ENCODE peak calls at places on chromosomes 3 and 15, in seven cellular contexts. U is cardiac muscle cell, R is neural progenitor cell, D is pancreas, S is foreskin fibroblast, C is HFFc6, V is tibial artery. Q is an unnamed sample.

GRCh38 chr3:122992628-122993570 is 34.7 kb downstream of the SEMA5B start:
- DNase-seq in U (no peak), R (peak), D (no peak), S (no peak), C (no peak), V (peak), Q (no peak)

GRCh38 chr3:142987080-142987700 is 14.2 kb upstream of the U2SURP start:
- DNase-seq in U (peak), R (peak), D (no peak), S (peak), C (peak), V (no peak), Q (no peak)

GRCh38 chr3:43695443-43695842 is 4.7 kb downstream of the ABHD5 start:
- DNase-seq in U (no peak), R (no peak), D (no peak), S (peak), C (no peak), V (no peak), Q (no peak)

GRCh38 chr3:106421928-106422327 is 553.1 kb upstream of the CBLB start:
- DNase-seq in U (no peak), R (no peak), D (no peak), S (peak), C (peak), V (no peak), Q (no peak)

GRCh38 chr3:56823421-56823926 is 21.7 kb upstream of the ARHGEF3 start:
- DNase-seq in U (peak), R (no peak), D (no peak), S (no peak), C (no peak), V (no peak), Q (no peak)

GRCh38 chr3:72633101-72633500 is 215.1 kb downstream of the SHQ1 start:
- DNase-seq in U (no peak), R (no peak), D (no peak), S (peak), C (peak), V (no peak), Q (no peak)

GRCh38 chr3:48125886-48126622 is 62.2 kb downstream of the CDC25A start:
- DNase-seq in U (no peak), R (no peak), D (no peak), S (no peak), C (no peak), V (no peak), Q (no peak)

GRCh38 chr15:64836023-64836536 is 5.6 kb upstream of the PLEKHO2 start:
- DNase-seq in U (no peak), R (no peak), D (no peak), S (no peak), C (no peak), V (no peak), Q (no peak)

GRCh38 chr3:127706785-127707351 is 34.1 kb downstream of the ABTB1 start:
- DNase-seq in U (no peak), R (no peak), D (no peak), S (no peak), C (no peak), V (peak), Q (peak)

GRCh38 chr15:31338879-31339557 is 12.4 kb downstream of the KLF13 start:
- DNase-seq in U (peak), R (no peak), D (peak), S (peak), C (peak), V (peak), Q (peak)

GRCh38 chr15:35491173-35491572 is 54.8 kb downstream of the DPH6 start:
- DNase-seq in U (no peak), R (no peak), D (no peak), S (no peak), C (no peak), V (no peak), Q (no peak)

GRCh38 chr3:49410844-49411549 is 779 bp downstream of the RHOA start:
- DNase-seq in U (peak), R (no peak), D (no peak), S (no peak), C (no peak), V (no peak), Q (no peak)

GRCh38 chr3:28850186-28850585 is 430.7 kb upstream of the RBMS3 start:
- DNase-seq in U (no peak), R (no peak), D (no peak), S (peak), C (no peak), V (no peak), Q (no peak)

GRCh38 chr15:60344987-60345386 is 52.8 kb downstream of the ANXA2 start:
- DNase-seq in U (no peak), R (no peak), D (no peak), S (peak), C (no peak), V (no peak), Q (no peak)

GRCh38 chr15:65338823-65339222 is 34.3 kb downstream of the RNU5B-1 start:
- DNase-seq in U (no peak), R (no peak), D (no peak), S (no peak), C (no peak), V (no peak), Q (peak)

GRCh38 chr3:62559831-62560445 is 186.6 kb upstream of the FEZF2 start:
- DNase-seq in U (peak), R (peak), D (no peak), S (peak), C (peak), V (no peak), Q (no peak)

GRCh38 chr15:36428102-36428845 is 151.2 kb upstream of the CDIN1 start:
- DNase-seq in U (no peak), R (no peak), D (no peak), S (peak), C (peak), V (no peak), Q (no peak)

GRCh38 chr3:128709506-128710210 is 16.3 kb upstream of the RAB7A start:
- DNase-seq in U (no peak), R (no peak), D (no peak), S (no peak), C (no peak), V (no peak), Q (peak)

GRCh38 chr15:62390793-62391543 is 225.9 kb upstream of the C2CD4B start:
- DNase-seq in U (peak), R (peak), D (peak), S (peak), C (peak), V (peak), Q (peak)

GRCh38 chr3:150074277-150074676 is 103.6 kb upstream of the PFN2 start:
- DNase-seq in U (no peak), R (no peak), D (no peak), S (no peak), C (no peak), V (no peak), Q (no peak)

GRCh38 chr15:63791236-63791635 is 42.5 kb downstream of the HERC1 start:
- DNase-seq in U (no peak), R (no peak), D (no peak), S (peak), C (peak), V (no peak), Q (no peak)

GRCh38 chr15:42138411-42138810 is 18.0 kb downstream of the PLA2G4F start:
- DNase-seq in U (no peak), R (no peak), D (no peak), S (no peak), C (no peak), V (peak), Q (no peak)

GRCh38 chr3:124217542-124217941 is 225.6 kb upstream of the ROPN1 start:
- DNase-seq in U (peak), R (peak), D (peak), S (peak), C (peak), V (no peak), Q (no peak)

GRCh38 chr3:46214751-46215352 is 6.7 kb upstream of the CCR1 start:
- DNase-seq in U (peak), R (peak), D (no peak), S (no peak), C (no peak), V (no peak), Q (no peak)

GRCh38 chr3:194961555-194961954 is 275.9 kb downstream of the FAM43A start:
- DNase-seq in U (no peak), R (no peak), D (no peak), S (no peak), C (no peak), V (no peak), Q (no peak)

GRCh38 chr3:73036694-73037368 is 24.6 kb upstream of the EBLN2 start:
- DNase-seq in U (no peak), R (no peak), D (no peak), S (peak), C (peak), V (no peak), Q (no peak)

DNA sequence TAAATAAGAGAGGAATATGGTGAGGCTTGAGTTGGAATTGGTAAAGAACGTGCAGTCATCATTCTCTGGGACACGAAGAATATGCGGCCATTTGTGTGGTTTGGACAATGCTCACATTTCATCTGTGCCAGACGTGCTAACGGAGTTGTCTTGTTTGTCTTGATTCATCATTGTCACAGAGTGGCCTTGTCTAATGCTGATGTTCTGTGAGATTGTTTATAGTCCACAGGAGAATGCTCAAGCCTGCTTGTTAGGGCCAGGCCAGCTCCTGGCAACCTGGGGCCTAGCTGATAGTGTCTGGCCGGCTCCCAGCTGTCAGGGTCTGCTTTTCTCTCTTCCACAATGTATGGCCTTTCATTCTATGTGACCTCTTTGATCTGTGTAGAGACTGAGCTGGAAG is 384.7 kb downstream of the EDEM1 start:
- DNase-seq in U (no peak), R (no peak), D (no peak), S (no peak), C (no peak), V (no peak), Q (no peak)
- TF ChIP-seq CTCF in U (no peak), R (no peak), D (no peak), S (no peak), C (no peak), V (no peak), Q (no peak)

DNA sequence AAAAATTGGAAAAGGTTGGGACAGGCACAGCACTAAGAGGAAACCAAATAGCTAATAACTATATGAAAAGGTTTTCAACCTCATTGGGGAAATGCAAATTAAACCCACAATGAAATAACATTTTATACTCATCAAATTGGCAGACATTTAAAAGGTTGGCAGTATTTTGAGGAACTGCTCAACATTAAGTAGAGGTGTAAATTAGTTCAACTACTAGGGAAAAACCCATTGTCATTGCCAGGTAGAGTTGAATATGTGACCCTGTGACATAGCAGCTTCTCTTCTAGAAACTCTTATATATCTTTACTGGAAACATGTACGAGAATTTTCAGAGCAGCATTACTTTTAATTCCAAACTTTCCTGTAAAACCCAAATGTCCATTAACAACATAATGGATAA is 9.7 kb downstream of the PDE8A start:
- DNase-seq in U (no peak), R (no peak), D (no peak), S (no peak), C (no peak), V (no peak), Q (no peak)
- TF ChIP-seq CTCF in U (no peak), R (no peak), D (no peak), S (no peak), C (no peak), V (no peak), Q (no peak)

GRCh38 chr3:13540332-13540995 is 8.5 kb upstream of the FBLN2 start:
- DNase-seq in U (no peak), R (no peak), D (no peak), S (no peak), C (no peak), V (no peak), Q (no peak)
- TF ChIP-seq CTCF in U (no peak), R (no peak), D (no peak), S (no peak), C (no peak), V (no peak), Q (no peak)

DNA sequence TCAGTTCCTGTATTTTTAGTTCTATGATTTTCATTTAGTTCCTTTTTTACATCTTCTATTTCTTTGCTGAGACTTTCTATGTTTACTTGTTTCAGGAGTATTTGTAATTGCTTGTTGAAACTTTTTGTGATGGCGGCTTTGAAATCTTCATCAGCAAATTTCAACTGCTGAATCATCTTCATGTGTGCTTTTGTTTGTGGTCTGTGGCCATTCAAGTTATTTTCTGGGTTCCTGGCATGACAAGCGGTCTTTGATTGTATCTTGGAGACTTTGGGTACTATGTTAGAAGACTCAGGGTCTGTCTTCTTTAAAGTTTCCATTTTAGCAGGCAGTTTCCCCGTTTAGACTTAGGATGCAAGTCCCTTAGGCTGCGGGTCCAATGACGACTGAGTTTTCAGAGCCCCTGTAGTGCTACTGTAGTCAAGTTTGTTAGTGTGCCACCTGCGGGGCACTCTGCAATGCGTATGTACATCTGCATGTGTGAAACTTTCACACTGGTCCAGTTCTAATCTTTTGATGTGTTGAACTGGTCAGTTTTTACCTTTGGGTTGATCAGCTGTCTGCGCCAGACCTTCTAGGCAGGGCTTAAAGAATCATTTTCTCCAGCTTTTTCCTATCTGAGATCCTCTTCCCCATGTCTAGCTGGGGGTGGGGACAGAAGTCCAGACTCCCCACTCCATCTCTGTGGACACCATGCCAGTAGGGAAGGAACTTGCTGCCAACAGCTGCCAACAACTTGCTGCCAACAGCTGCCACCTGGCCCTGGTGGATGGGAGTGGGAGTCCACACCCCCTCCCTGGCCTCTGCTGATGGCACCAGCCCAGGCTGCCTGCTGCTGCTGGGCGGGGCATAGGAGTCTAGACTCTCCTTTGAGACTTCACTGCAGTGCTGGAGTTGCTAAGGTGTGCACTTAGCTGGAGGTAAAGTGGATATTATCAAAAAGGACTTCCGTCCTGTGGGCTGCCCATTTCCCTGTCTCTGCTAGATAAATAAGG is 190.9 kb downstream of the TJP1 start:
- DNase-seq in U (no peak), R (no peak), D (peak), S (no peak), C (no peak), V (no peak), Q (no peak)
- TF ChIP-seq CTCF in U (no peak), R (no peak), D (no peak), S (no peak), C (no peak), V (no peak), Q (no peak)

Q was measured in glutamatergic neuron.